ENCODE peak calls at places on chromosomes 6 and 20, in eight cellular contexts. U is RWPE2, A is left lung, O is uterus, M is astrocyte of the spinal cord, K is HFF-Myc, S is tibial nerve, C is thoracic aorta. X is an unnamed sample.

GRCh38 chr20:21103582-21104465 is 2.3 kb downstream of the LINC00237 start:
- DNase-seq in S (no peak), M (no peak), C (no peak), K (no peak), A (no peak), O (no peak), U (no peak), X (no peak)

GRCh38 chr6:74942130-74942529 is 263.7 kb downstream of the COL12A1 start:
- DNase-seq in A (no peak), M (peak; percentile 19), C (no peak), S (no peak), U (no peak), K (no peak), O (no peak), X (no peak)

GRCh38 chr20:33172781-33173180 is 4.8 kb downstream of the BPIFA2 start:
- DNase-seq in C (no peak), U (peak; percentile 64), M (no peak), S (no peak), K (no peak), O (no peak), A (no peak), X (no peak)

GRCh38 chr6:41451515-41452163 is 94.5 kb upstream of the FOXP4 start:
- DNase-seq in K (no peak), C (no peak), S (no peak), U (no peak), A (no peak), O (peak; percentile 68), M (no peak), X (no peak)

GRCh38 chr20:48207505-48207904 is 422.2 kb upstream of the SULF2 start:
- DNase-seq in S (no peak), M (no peak), A (no peak), U (no peak), K (no peak), O (no peak), C (no peak), X (no peak)

GRCh38 chr20:49635171-49635570 is 67.2 kb upstream of the PTGIS start:
- DNase-seq in C (no peak), U (no peak), M (no peak), S (no peak), K (no peak), A (no peak), O (peak; percentile 66), X (no peak)

GRCh38 chr6:13763740-13764381 is 50.5 kb downstream of the MCUR1 start:
- DNase-seq in K (no peak), U (no peak), C (no peak), S (no peak), O (no peak), M (no peak), A (no peak), X (no peak)

GRCh38 chr20:57390604-57391438 is at the start of gene RBM38:
- DNase-seq in A (peak; percentile 94), C (no peak), M (peak; percentile 39), K (no peak), U (peak; percentile 82), O (peak; percentile 68), S (no peak), X (no peak)

GRCh38 chr6:14721103-14721758 is 524.6 kb upstream of the JARID2 start:
- DNase-seq in S (no peak), K (no peak), C (no peak), A (no peak), M (no peak), O (no peak), U (no peak), X (no peak)

GRCh38 chr6:85394853-85395538 is 54.9 kb upstream of the NT5E start:
- DNase-seq in M (peak; percentile 49), C (no peak), S (no peak), U (no peak), K (no peak), O (no peak), A (no peak), X (no peak)

GRCh38 chr20:59830107-59831023 is 103.1 kb downstream of the SYCP2 start:
- DNase-seq in K (no peak), U (no peak), C (no peak), O (no peak), A (no peak), S (no peak), M (no peak), X (no peak)

GRCh38 chr6:123604067-123604466 is 32.7 kb downstream of the TRDN start:
- DNase-seq in S (no peak), M (no peak), U (no peak), A (no peak), O (no peak), C (no peak), K (no peak), X (no peak)

GRCh38 chr6:142518126-142518525 is 216.3 kb downstream of the ADGRG6 start:
- DNase-seq in O (no peak), M (no peak), K (no peak), C (no peak), S (no peak), A (no peak), U (no peak), X (no peak)

GRCh38 chr6:129131282-129131681 is 248.3 kb downstream of the LAMA2 start:
- DNase-seq in C (no peak), M (peak; percentile 59), U (no peak), O (peak; percentile 38), S (peak; percentile 74), K (no peak), A (no peak), X (no peak)

GRCh38 chr6:46452312-46452917 is 38.8 kb downstream of the RCAN2 start:
- DNase-seq in S (peak; percentile 13), K (no peak), M (no peak), U (no peak), O (no peak), C (no peak), A (no peak), X (no peak)

GRCh38 chr6:158655569-158656450 is 6.0 kb downstream of the SYTL3 start:
- DNase-seq in M (no peak), A (no peak), O (no peak), C (no peak), U (no peak), K (no peak), S (no peak), X (no peak)

GRCh38 chr6:99347804-99348203 is 1.7 kb downstream of the FAXC start:
- DNase-seq in K (no peak), A (no peak), O (no peak), M (no peak), U (no peak), S (no peak), C (no peak), X (no peak)

GRCh38 chr6:99349620-99350141 is at the start of gene FAXC:
- DNase-seq in O (peak; percentile 25), M (no peak), K (no peak), A (peak; percentile 88), C (no peak), U (peak; percentile 70), S (no peak), X (no peak)

GRCh38 chr6:99348823-99349619 is 453 bp downstream of the FAXC start:
- DNase-seq in A (peak; percentile 70), O (peak; percentile 18), S (no peak), K (no peak), M (no peak), C (no peak), U (no peak), X (no peak)

GRCh38 chr6:99346595-99346994 is 2.9 kb downstream of the FAXC start:
- DNase-seq in A (no peak), S (no peak), M (no peak), C (no peak), K (no peak), U (no peak), O (no peak), X (no peak)

DNA sequence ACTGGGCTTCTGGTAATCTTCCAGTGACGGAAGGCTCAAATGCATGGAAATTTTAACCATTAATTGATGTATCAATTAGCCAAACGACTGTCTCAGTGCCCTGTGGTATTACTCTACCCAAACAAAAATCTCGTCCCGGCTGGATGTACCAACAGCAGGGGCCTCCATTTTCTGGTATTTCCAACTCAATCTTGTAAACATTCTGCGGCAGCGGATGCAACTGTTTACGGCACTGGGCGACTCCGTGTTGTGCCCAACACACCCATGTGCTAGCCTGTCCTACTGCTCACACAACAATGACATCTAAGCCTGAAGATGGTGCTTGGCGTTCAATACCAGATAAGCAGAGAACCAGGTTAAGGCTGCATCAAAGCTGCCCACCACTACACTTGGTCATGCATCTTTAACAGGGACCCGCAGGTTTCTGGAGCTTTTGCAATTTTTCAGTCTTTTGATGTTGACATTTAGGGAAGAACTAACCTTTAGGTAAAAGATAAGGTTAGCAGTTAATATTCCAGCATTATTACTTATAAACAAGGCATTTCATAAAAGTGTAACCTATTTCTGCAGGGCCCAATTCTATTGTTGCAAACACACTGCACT is 1.2 kb downstream of the FAXC start:
- DNase-seq in C (no peak), U (no peak), S (no peak), O (no peak), K (no peak), M (no peak), A (no peak), X (no peak)
- H3K4me3 ChIP-seq in C (peak overlapping the region; percentile 88), U (no peak overlapping the region), S (no peak overlapping the region), O (no peak overlapping the region), K (peak overlapping the region; percentile 59), M (peak overlapping the region; percentile 58), A (no peak overlapping the region), X (peak overlapping the region; percentile 68)

GRCh38 chr6:121436966-121437756 is 1.7 kb downstream of the GJA1 start:
- DNase-seq in A (peak; percentile 76), U (peak; percentile 61), M (peak; percentile 68), C (peak; percentile 40), O (peak; percentile 53), S (peak; percentile 63), K (no peak), X (no peak)
- H3K4me3 ChIP-seq in A (peak overlapping the region; percentile 44), U (peak overlapping the region; percentile 39), M (peak overlapping the region; percentile 96), C (peak overlapping the region; percentile 90), O (peak overlapping the region; percentile 66), S (peak overlapping the region; percentile 80), K (peak overlapping the region; percentile 89), X (peak overlapping the region; percentile 95)

DNA sequence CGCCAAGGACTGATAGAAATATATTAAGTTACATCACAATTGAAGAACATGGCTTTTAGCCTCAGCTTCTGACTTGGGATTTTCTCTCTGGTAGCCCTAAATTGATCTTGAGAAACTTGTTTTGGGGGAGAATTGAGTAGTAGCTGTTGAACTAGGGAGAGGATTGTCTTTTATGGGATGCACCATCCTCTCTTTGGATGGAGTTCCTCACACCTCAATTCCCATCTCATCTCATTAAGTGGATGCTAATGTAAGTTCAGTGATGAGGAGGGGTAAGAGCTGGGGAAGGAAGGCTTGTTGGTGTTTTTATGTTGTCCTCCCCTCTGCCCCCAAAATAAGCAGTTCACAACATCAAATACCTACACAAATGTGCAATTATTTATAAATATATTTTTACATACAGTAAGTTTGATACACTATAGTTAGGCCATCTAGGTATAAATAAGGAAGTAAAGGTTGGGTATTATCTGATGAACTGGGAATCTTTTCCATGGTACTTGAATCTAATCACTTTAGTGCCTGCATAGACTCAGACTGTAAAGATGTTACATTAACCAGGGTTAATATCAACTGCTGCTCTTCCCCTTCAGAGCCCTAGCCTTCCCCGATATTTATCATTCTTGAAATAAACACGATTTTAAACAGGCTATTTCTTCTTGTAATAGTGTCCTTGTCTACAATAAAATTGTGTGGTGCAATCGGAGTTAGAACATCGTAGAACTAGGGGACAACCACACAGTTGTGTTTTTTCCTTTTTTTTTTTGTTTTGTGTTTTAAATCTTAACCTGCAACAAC is 4.2 kb downstream of the GJA1 start:
- DNase-seq in U (no peak), M (no peak), S (no peak), K (no peak), A (no peak), O (no peak), C (no peak), X (no peak)
- H3K4me3 ChIP-seq in U (no peak overlapping the region), M (peak overlapping the region; percentile 96), S (no peak overlapping the region), K (peak overlapping the region; percentile 89), A (no peak overlapping the region), O (peak overlapping the region; percentile 11), C (peak overlapping the region; percentile 90), X (peak overlapping the region; percentile 95)

GRCh38 chr6:24890471-24890870 is 45.3 kb downstream of the RIPOR2 start:
- DNase-seq in O (no peak), U (no peak), C (no peak), K (no peak), A (no peak), S (no peak), M (no peak), X (no peak)
- H3K4me3 ChIP-seq in O (no peak overlapping the region), U (no peak overlapping the region), C (no peak overlapping the region), K (no peak overlapping the region), A (no peak overlapping the region), S (no peak overlapping the region), M (no peak overlapping the region), X (no peak overlapping the region)

X was measured in retinal pigment epithelial cell.